ENCODE peak calls at places on chromosomes 1 and 21, in eight cellular contexts. I, N, U, G, T, H, Z and L are unnamed samples.

GRCh38 chr1:20184481-20184900 is 1.4 kb upstream of the UBXN10 start:
- DNase-seq in T (no peak), G (no peak), H (no peak), I (no peak), N (no peak), Z (no peak), U (no peak), L (no peak)

GRCh38 chr1:229344139-229344538 is 1.3 kb upstream of the CCSAP start:
- DNase-seq in I (no peak), U (no peak), G (no peak), H (no peak), N (no peak), Z (no peak), T (no peak), L (no peak)

GRCh38 chr21:41921089-41921819 is 32.6 kb downstream of the C2CD2 start:
- DNase-seq in Z (peak; percentile 36), I (no peak), G (no peak), N (no peak), U (no peak), H (no peak), T (no peak), L (no peak)

GRCh38 chr1:232328496-232329102 is 301.3 kb downstream of the SIPA1L2 start:
- DNase-seq in U (no peak), H (no peak), I (no peak), G (no peak), T (no peak), Z (no peak), N (no peak), L (no peak)

GRCh38 chr1:70887936-70888335 is 159.7 kb downstream of the PTGER3 start:
- DNase-seq in Z (no peak), I (no peak), T (no peak), U (no peak), H (no peak), N (no peak), G (peak; percentile 10), L (no peak)

GRCh38 chr1:205248793-205249601 is 21.3 kb downstream of the TMCC2 start:
- DNase-seq in I (peak; percentile 25), Z (peak; percentile 83), G (no peak), U (peak; percentile 81), H (peak; percentile 76), T (no peak), N (peak; percentile 92), L (no peak)

GRCh38 chr1:111656093-111657017 is 36.8 kb downstream of the RAP1A start:
- DNase-seq in T (no peak), I (peak; percentile 29), N (peak; percentile 26), Z (no peak), G (peak; percentile 67), U (peak; percentile 59), H (peak; percentile 5), L (peak; percentile 17)

GRCh38 chr1:6962390-6962955 is 177.2 kb downstream of the CAMTA1 start:
- DNase-seq in Z (peak; percentile 77), H (no peak), I (no peak), T (peak; percentile 49), N (no peak), U (no peak), G (no peak), L (peak; percentile 100)

GRCh38 chr1:205569411-205570172 is 62.2 kb downstream of the ELK4 start:
- DNase-seq in H (no peak), N (no peak), G (no peak), I (no peak), T (no peak), U (no peak), Z (peak; percentile 46), L (no peak)

GRCh38 chr1:205492201-205492667 is 12.2 kb upstream of the CDK18 start:
- DNase-seq in N (peak; percentile 73), G (no peak), H (no peak), Z (no peak), I (no peak), T (no peak), U (no peak), L (peak; percentile 56)

GRCh38 chr1:204207136-204207616 is 6.6 kb downstream of the GOLT1A start:
- DNase-seq in H (no peak), N (peak; percentile 24), T (peak; percentile 81), G (peak; percentile 89), Z (peak; percentile 82), I (no peak), U (peak; percentile 51), L (peak; percentile 56)

GRCh38 chr1:78833491-78833890 is 173.0 kb downstream of the ADGRL4 start:
- DNase-seq in T (no peak), H (no peak), G (peak; percentile 50), Z (no peak), N (peak; percentile 35), I (no peak), U (no peak), L (peak; percentile 27)

GRCh38 chr1:231628207-231628876 is 1.8 kb downstream of the DISC1 start:
- DNase-seq in Z (no peak), I (no peak), T (peak; percentile 56), N (peak; percentile 69), H (no peak), G (no peak), U (no peak), L (peak; percentile 76)

GRCh38 chr1:22273686-22274681 is 131.1 kb upstream of the WNT4 start:
- DNase-seq in N (no peak), I (no peak), T (no peak), U (no peak), G (no peak), H (no peak), Z (no peak), L (no peak)

GRCh38 chr1:180935326-180936109 is 22.8 kb downstream of the KIAA1614 start:
- DNase-seq in G (no peak), H (no peak), Z (no peak), U (no peak), I (no peak), T (no peak), N (no peak), L (peak; percentile 48)

GRCh38 chr1:27525296-27526271 is 35.6 kb upstream of the WASF2 start:
- DNase-seq in H (no peak), I (no peak), U (no peak), G (peak; percentile 73), Z (no peak), N (peak; percentile 81), T (peak; percentile 35), L (peak; percentile 69)